ENCODE peak calls at places on chromosomes 2 and 18, in five cellular contexts. L, J, D, I and X are unnamed samples. For H3K4me1, the result is how much of the 10 kb centered on the place peaks cover.

GRCh38 chr18:36828157-36828629 is 609 bp downstream of the TPGS2 start:
- DNase-seq in L (peak), J (peak), D (peak), I (peak), X (peak)

GRCh38 chr2:177363332-177363731 is 29.2 kb upstream of the AGPS start:
- DNase-seq in L (no peak), J (no peak), D (no peak), I (no peak), X (no peak)

GRCh38 chr2:239612133-239612532 is 211.3 kb upstream of the HDAC4 start:
- DNase-seq in L (no peak), J (no peak), D (no peak), I (no peak), X (no peak)

GRCh38 chr2:43221660-43222471 is 4.5 kb downstream of the ZFP36L2 start:
- DNase-seq in L (peak), J (peak), D (peak), I (peak), X (peak)

GRCh38 chr2:151808258-151809072 is 19.8 kb downstream of the ARL5A start:
- DNase-seq in L (no peak), J (no peak), D (peak), I (peak), X (peak)

GRCh38 chr2:78644849-78645248 is 380.7 kb upstream of the REG3G start:
- DNase-seq in L (no peak), J (no peak), D (no peak), I (peak), X (no peak)

GRCh38 chr2:142758973-142759372 is 118.5 kb upstream of the KYNU start:
- DNase-seq in L (no peak), J (no peak), D (no peak), I (no peak), X (no peak)

GRCh38 chr2:162011718-162012564 is 62.1 kb downstream of the DPP4 start:
- DNase-seq in L (no peak), J (no peak), D (no peak), I (no peak), X (no peak)

GRCh38 chr18:55534547-55534946 is 53.4 kb downstream of the TCF4 start:
- DNase-seq in L (no peak), J (peak), D (no peak), I (no peak), X (no peak)

GRCh38 chr2:69385443-69386151 is 1.4 kb downstream of the GFPT1 start:
- DNase-seq in L (peak), J (no peak), D (no peak), I (peak), X (no peak)

GRCh38 chr2:196113061-196113974 is 44.7 kb upstream of the DNAH7 start:
- DNase-seq in L (peak), J (peak), D (peak), I (no peak), X (peak)

GRCh38 chr18:11293794-11294193 is 144.4 kb upstream of the PIEZO2 start:
- DNase-seq in L (no peak), J (no peak), D (no peak), I (no peak), X (no peak)

GRCh38 chr2:42984081-42984480 is 191.7 kb upstream of the HAAO start:
- DNase-seq in L (no peak), J (no peak), D (no peak), I (no peak), X (no peak)

GRCh38 chr2:1702186-1702565 is 42.1 kb downstream of the PXDN start:
- DNase-seq in L (no peak), J (no peak), D (no peak), I (no peak), X (no peak)

GRCh38 chr2:1704606-1705556 is 39.4 kb downstream of the PXDN start:
- DNase-seq in L (peak), J (no peak), D (no peak), I (no peak), X (peak)

GRCh38 chr2:1708476-1709334 is 35.6 kb downstream of the PXDN start:
- DNase-seq in L (peak), J (peak), D (no peak), I (peak), X (peak)

GRCh38 chr2:1707771-1708351 is 36.5 kb downstream of the PXDN start:
- DNase-seq in L (peak), J (peak), D (peak), I (peak), X (peak)

GRCh38 chr2:1705557-1706076 is 38.7 kb downstream of the PXDN start:
- DNase-seq in L (no peak), J (no peak), D (no peak), I (no peak), X (no peak)
- H3K4me1 ChIP-seq in L (half or more), J (under half), D (under half), I (under half), X (under half)

GRCh38 chr2:136361521-136361920 is 243.6 kb upstream of the CXCR4 start:
- DNase-seq in L (peak), J (no peak), D (no peak), I (no peak), X (no peak)

GRCh38 chr2:136362676-136363390 is 244.9 kb upstream of the CXCR4 start:
- DNase-seq in L (peak), J (peak), D (no peak), I (no peak), X (peak)

GRCh38 chr2:136363470-136363869 is 245.5 kb upstream of the CXCR4 start:
- DNase-seq in L (no peak), J (no peak), D (no peak), I (no peak), X (peak)

GRCh38 chr2:136360790-136361189 is 242.8 kb upstream of the CXCR4 start:
- DNase-seq in L (no peak), J (no peak), D (no peak), I (no peak), X (no peak)

GRCh38 chr2:136363921-136364320 is 246.0 kb upstream of the CXCR4 start:
- DNase-seq in L (no peak), J (peak), D (no peak), I (no peak), X (peak)
- H2AFZ ChIP-seq in L (no peak), J (no peak), D (peak), I (no peak), X (no peak)

GRCh38 chr2:84889332-84889731 is 8.4 kb upstream of the TRABD2A start:
- DNase-seq in L (no peak), J (no peak), D (no peak), I (no peak), X (no peak)
- H3K4me1 ChIP-seq in L (under half), J (under half), D (under half), I (under half), X (under half)

GRCh38 chr2:12556762-12557161 is 160.0 kb upstream of the TRIB2 start:
- DNase-seq in L (peak), J (peak), D (no peak), I (peak), X (peak)

GRCh38 chr2:12552092-12552491 is 164.6 kb upstream of the TRIB2 start:
- DNase-seq in L (no peak), J (no peak), D (no peak), I (no peak), X (no peak)

GRCh38 chr2:12554235-12555011 is 162.3 kb upstream of the TRIB2 start:
- DNase-seq in L (no peak), J (no peak), D (no peak), I (peak), X (peak)

GRCh38 chr2:12557688-12558087 is 159.0 kb upstream of the TRIB2 start:
- DNase-seq in L (no peak), J (no peak), D (no peak), I (no peak), X (no peak)

DNA sequence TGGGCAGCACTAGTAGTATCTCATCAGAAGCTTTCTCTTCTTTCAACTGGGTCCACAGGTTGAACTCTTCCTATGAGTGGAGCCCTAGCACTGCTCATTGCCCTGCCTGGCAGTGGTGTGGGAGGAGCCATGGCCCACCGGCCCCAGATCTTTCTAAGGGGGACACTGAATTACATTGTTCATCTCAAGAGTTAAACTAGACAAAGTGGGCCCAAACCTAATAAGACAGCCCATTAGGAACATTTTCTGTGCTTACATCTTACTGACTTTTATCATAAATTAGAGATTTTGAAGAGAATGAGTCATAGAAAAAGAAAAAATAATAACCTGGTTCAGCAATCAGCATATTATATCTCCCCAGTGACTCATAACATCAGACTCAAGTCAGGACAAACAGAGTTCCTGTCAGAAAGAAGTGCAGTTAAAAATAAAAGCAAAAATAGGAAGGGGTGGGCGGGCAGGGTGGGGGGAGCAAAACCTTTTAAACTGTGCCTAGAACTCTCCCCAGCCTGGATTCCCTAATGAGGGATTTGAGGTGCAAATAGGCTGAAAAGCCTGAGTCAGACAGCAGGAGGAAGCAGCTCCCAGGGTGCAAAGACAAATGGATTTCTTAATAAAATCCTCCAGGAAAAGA is 161.6 kb upstream of the TRIB2 start:
- DNase-seq in L (peak), J (peak), D (no peak), I (peak), X (peak)
- H2AFZ ChIP-seq in L (no peak), J (no peak), D (no peak), I (no peak), X (no peak)

GRCh38 chr2:55048514-55048924 is 1.7 kb downstream of the RTN4 start:
- DNase-seq in L (peak), J (peak), D (peak), I (peak), X (peak)

GRCh38 chr2:55047677-55048299 is 2.5 kb downstream of the RTN4 start:
- DNase-seq in L (peak), J (peak), D (no peak), I (peak), X (peak)

GRCh38 chr2:55048925-55049793 is 1.1 kb downstream of the RTN4 start:
- DNase-seq in L (peak), J (peak), D (peak), I (peak), X (peak)

GRCh38 chr2:55043841-55044240 is 6.4 kb downstream of the RTN4 start:
- DNase-seq in L (no peak), J (no peak), D (no peak), I (no peak), X (no peak)

GRCh38 chr2:55045685-55046221 is 4.5 kb downstream of the RTN4 start:
- DNase-seq in L (no peak), J (no peak), D (no peak), I (peak), X (no peak)
- H3K4me1 ChIP-seq in L (under half), J (under half), D (half or more), I (under half), X (under half)

GRCh38 chr2:191650896-191651773 is 26.8 kb upstream of the NABP1 start:
- DNase-seq in L (no peak), J (no peak), D (no peak), I (peak), X (peak)
- H2AFZ ChIP-seq in L (peak), J (no peak), D (no peak), I (no peak), X (peak)

GRCh38 chr18:13583567-13584245 is 142.7 kb downstream of the FAM210A start:
- DNase-seq in L (no peak), J (no peak), D (no peak), I (no peak), X (no peak)

GRCh38 chr18:13587001-13587400 is 139.4 kb downstream of the FAM210A start:
- DNase-seq in L (no peak), J (no peak), D (no peak), I (no peak), X (no peak)

GRCh38 chr18:13587477-13587876 is 138.9 kb downstream of the FAM210A start:
- DNase-seq in L (no peak), J (no peak), D (no peak), I (no peak), X (no peak)

GRCh38 chr18:13584826-13585225 is 141.5 kb downstream of the FAM210A start:
- DNase-seq in L (no peak), J (no peak), D (no peak), I (no peak), X (no peak)

GRCh38 chr18:13585379-13586153 is 140.8 kb downstream of the FAM210A start:
- DNase-seq in L (no peak), J (no peak), D (no peak), I (no peak), X (no peak)
- H3K4me1 ChIP-seq in L (under half), J (under half), D (under half), I (under half), X (under half)

GRCh38 chr2:149036507-149037293 is 1.8 kb upstream of the LYPD6B start:
- DNase-seq in L (no peak), J (no peak), D (no peak), I (no peak), X (peak)

GRCh38 chr2:149038442-149039212 is at the start of gene LYPD6B:
- DNase-seq in L (peak), J (no peak), D (peak), I (peak), X (peak)

GRCh38 chr2:149040451-149040850 is 2.0 kb downstream of the LYPD6B start:
- DNase-seq in L (peak), J (no peak), D (peak), I (peak), X (no peak)

GRCh38 chr2:149039213-149039724 is 770 bp downstream of the LYPD6B start:
- DNase-seq in L (no peak), J (no peak), D (no peak), I (no peak), X (peak)

DNA sequence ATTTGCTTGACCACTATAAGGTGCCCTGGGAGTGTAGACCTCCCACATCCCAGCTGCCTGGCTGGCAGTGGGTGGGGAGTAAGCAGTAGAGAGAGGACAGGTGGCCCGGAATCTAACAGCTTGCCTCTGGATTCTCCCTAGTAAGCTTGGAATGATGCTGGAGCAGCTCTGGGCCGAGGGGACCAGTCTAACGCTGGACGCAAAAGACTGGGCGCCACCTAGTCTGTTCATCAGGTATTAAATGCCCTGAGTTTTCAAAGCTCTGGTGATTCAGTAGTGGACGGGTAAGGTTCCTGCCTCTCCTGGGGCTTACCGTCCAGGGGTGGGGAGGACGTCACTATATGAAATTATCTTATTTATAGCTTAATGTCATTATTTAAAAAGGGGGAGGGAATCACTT is 648 bp upstream of the LYPD6B start:
- DNase-seq in L (peak), J (no peak), D (peak), I (peak), X (peak)
- H2AFZ ChIP-seq in L (peak), J (no peak), D (peak), I (peak), X (no peak)

DNA sequence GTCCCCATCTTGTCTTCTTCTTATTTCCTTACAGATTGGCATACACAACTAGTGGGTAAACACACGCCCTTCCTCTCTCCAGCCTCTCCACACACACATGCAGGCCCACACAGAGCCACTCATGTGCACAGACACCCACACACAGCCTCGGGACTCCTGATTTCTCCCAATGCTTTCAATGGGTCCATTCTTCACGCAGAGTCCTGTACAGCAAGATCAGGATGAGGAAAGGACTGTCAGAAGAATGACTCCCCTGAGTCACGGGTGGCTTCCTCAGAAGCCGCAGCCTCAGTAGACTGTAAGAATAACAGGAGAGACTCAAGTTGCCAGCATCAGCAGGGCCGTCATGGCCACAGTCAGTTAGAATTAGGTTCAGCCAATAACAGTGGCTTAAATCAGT is 109.1 kb upstream of the GLI2 start:
- DNase-seq in L (no peak), J (no peak), D (no peak), I (no peak), X (peak)
- H3K4me1 ChIP-seq in L (under half), J (under half), D (under half), I (under half), X (under half)